ENCODE peak calls at places on chromosomes 13 and 19, in four cellular contexts. W is small intestine, J is heart right ventricle, T is Karpas-422. Y is an unnamed sample.

GRCh38 chr19:928471-929259 is 2.8 kb downstream of the ARID3A start:
- DNase-seq in W (no peak), J (peak), T (no peak), Y (no peak)

GRCh38 chr19:38697197-38697596 is 47.1 kb downstream of the CAPN12 start:
- DNase-seq in W (no peak), J (no peak), T (no peak), Y (no peak)

GRCh38 chr13:99382428-99383133 is 75.4 kb upstream of the GPR183 start:
- DNase-seq in W (peak), J (no peak), T (no peak), Y (no peak)

GRCh38 chr19:4373601-4374441 is 26.5 kb downstream of the SH3GL1 start:
- DNase-seq in W (no peak), J (peak), T (no peak), Y (no peak)

GRCh38 chr13:110485604-110486003 is 75.9 kb downstream of the RAB20 start:
- DNase-seq in W (no peak), J (no peak), T (no peak), Y (no peak)

GRCh38 chr19:51788029-51788428 is 6.9 kb upstream of the FPR3 start:
- DNase-seq in W (no peak), J (no peak), T (no peak), Y (no peak)

GRCh38 chr13:112712451-112712881 is 22.6 kb downstream of the ATP11A start:
- DNase-seq in W (no peak), J (no peak), T (no peak), Y (no peak)

GRCh38 chr19:1653300-1653628 is 849 bp upstream of the TCF3 start:
- DNase-seq in W (no peak), J (no peak), T (no peak), Y (no peak)

GRCh38 chr13:62302341-62302740 is 886.7 kb upstream of the PCDH20 start:
- DNase-seq in W (no peak), J (no peak), T (no peak), Y (no peak)

GRCh38 chr13:114222461-114222968 is 12.2 kb upstream of the CDC16 start:
- DNase-seq in W (peak), J (peak), T (peak), Y (no peak)

GRCh38 chr19:19554074-19555023 is 16.3 kb downstream of the CILP2 start:
- DNase-seq in W (peak), J (peak), T (peak), Y (peak)

GRCh38 chr13:111908391-111908790 is 158.6 kb upstream of the SOX1 start:
- DNase-seq in W (no peak), J (no peak), T (no peak), Y (no peak)

GRCh38 chr13:101514695-101515275 is 62.3 kb downstream of the ITGBL1 start:
- DNase-seq in W (peak), J (no peak), T (peak), Y (peak)

GRCh38 chr19:50378169-50378862 is 2.1 kb downstream of the NR1H2 start:
- DNase-seq in W (no peak), J (no peak), T (no peak), Y (no peak)

GRCh38 chr13:40598599-40598998 is 67.8 kb downstream of the FOXO1 start:
- DNase-seq in W (no peak), J (no peak), T (no peak), Y (no peak)

GRCh38 chr19:38730731-38731589 is 13.3 kb downstream of the CAPN12 start:
- DNase-seq in W (peak), J (no peak), T (no peak), Y (no peak)

GRCh38 chr13:45678282-45678681 is 23.8 kb upstream of the CBY2 start:
- DNase-seq in W (no peak), J (no peak), T (no peak), Y (no peak)

GRCh38 chr19:47540748-47541147 is 25.9 kb upstream of the NAPA start:
- DNase-seq in W (no peak), J (no peak), T (peak), Y (no peak)